ENCODE peak calls at places on chromosomes 12 and 14, in nine cellular contexts. R, B, Q, N, V, A, P, W and L are unnamed samples.

GRCh38 chr14:34989762-34990161 is 7.0 kb downstream of the SRP54 start:
- DNase-seq in Q (no peak), R (no peak), P (no peak), N (no peak), W (no peak), B (no peak), V (no peak), A (no peak), L (no peak)

GRCh38 chr12:119681953-119682352 is 14.0 kb downstream of the PRKAB1 start:
- DNase-seq in Q (no peak), W (no peak), A (peak), B (no peak), N (no peak), V (no peak), P (no peak), R (no peak), L (no peak)

GRCh38 chr12:105573574-105573973 is 243.1 kb downstream of the C12orf75 start:
- DNase-seq in A (no peak), Q (no peak), W (no peak), V (peak), P (no peak), R (no peak), N (no peak), B (no peak), L (no peak)

GRCh38 chr14:91870001-91870400 is 2.7 kb upstream of the TC2N start:
- DNase-seq in P (peak), V (no peak), A (no peak), B (no peak), R (no peak), N (no peak), Q (peak), W (no peak), L (no peak)

GRCh38 chr12:50614167-50614762 is 109.5 kb downstream of the DIP2B start:
- DNase-seq in P (no peak), A (no peak), Q (no peak), W (no peak), V (peak), B (peak), R (no peak), N (no peak), L (no peak)

GRCh38 chr12:2675776-2676175 is 119.0 kb upstream of the FKBP4 start:
- DNase-seq in B (no peak), Q (no peak), W (no peak), N (no peak), V (no peak), A (no peak), R (no peak), P (no peak), L (no peak)

GRCh38 chr12:113432976-113433375 is 10.8 kb downstream of the SDSL start:
- DNase-seq in V (peak), B (no peak), R (no peak), N (no peak), Q (no peak), A (no peak), P (no peak), W (no peak), L (no peak)

GRCh38 chr12:94731733-94732360 is 81.5 kb upstream of the TMCC3 start:
- DNase-seq in N (no peak), V (no peak), W (no peak), P (no peak), A (no peak), B (peak), Q (no peak), R (no peak), L (no peak)

GRCh38 chr12:107405436-107405835 is 280.2 kb upstream of the PWP1 start:
- DNase-seq in N (no peak), A (no peak), P (no peak), R (no peak), W (no peak), V (no peak), Q (no peak), B (no peak), L (no peak)

GRCh38 chr12:54701940-54702592 is 53.9 kb upstream of the DCD start:
- DNase-seq in N (no peak), V (peak), R (peak), B (peak), W (peak), A (peak), Q (no peak), P (no peak), L (peak)

GRCh38 chr14:28116716-28117115 is 649.9 kb upstream of the FOXG1 start:
- DNase-seq in Q (no peak), B (no peak), A (no peak), R (no peak), W (no peak), V (no peak), N (no peak), P (no peak), L (no peak)

GRCh38 chr14:22560638-22561365 is 28.2 kb downstream of the DAD1 start:
- DNase-seq in V (no peak), R (no peak), P (no peak), N (no peak), W (no peak), B (no peak), Q (no peak), A (no peak), L (no peak)

GRCh38 chr12:104410786-104411185 is 46.0 kb upstream of the CHST11 start:
- DNase-seq in B (peak), W (no peak), P (no peak), Q (no peak), A (peak), R (no peak), N (no peak), V (peak), L (no peak)

GRCh38 chr14:102898776-102899515 is 23.5 kb upstream of the AMN start:
- DNase-seq in A (no peak), B (no peak), R (peak), P (no peak), Q (no peak), N (no peak), V (no peak), W (no peak), L (no peak)

GRCh38 chr14:68510201-68510600 is 282.7 kb downstream of the ZFP36L1 start:
- DNase-seq in W (peak), Q (no peak), A (no peak), N (no peak), V (peak), R (no peak), P (no peak), B (no peak), L (peak)